ENCODE peak calls at places on chromosomes 13 and 19, in four cellular contexts. I is dorsolateral prefrontal cortex, Y is AG04450, E is thoracic aorta. Z is an unnamed sample.

GRCh38 chr19:7507884-7508283 is 8.0 kb upstream of the ZNF358 start:
- DNase-seq in E (peak), I (peak), Y (peak), Z (peak)

GRCh38 chr13:50224534-50224933 is 209.3 kb downstream of the KCNRG start:
- DNase-seq in Y (no peak), I (no peak), E (no peak), Z (no peak)

GRCh38 chr19:43700368-43701015 is 15.4 kb upstream of the IRGC start:
- DNase-seq in I (peak), E (no peak), Y (peak), Z (peak)

GRCh38 chr19:13023666-13024065 is 28.4 kb downstream of the NFIX start:
- DNase-seq in E (no peak), I (no peak), Y (no peak), Z (no peak)

GRCh38 chr19:27966390-27966816 is 1246.5 kb downstream of the UQCRFS1 start:
- DNase-seq in I (no peak), Y (no peak), E (no peak), Z (no peak)

GRCh38 chr19:3528080-3528479 is 10.9 kb upstream of the TEKTIP1 start:
- DNase-seq in Y (no peak), E (no peak), I (no peak), Z (no peak)

GRCh38 chr13:42211704-42212103 is 60.2 kb upstream of the AKAP11 start:
- DNase-seq in E (no peak), I (no peak), Y (no peak), Z (no peak)

GRCh38 chr13:94061316-94061715 is 418.2 kb downstream of the DCT start:
- DNase-seq in I (no peak), Y (peak), E (no peak), Z (no peak)

GRCh38 chr13:25192489-25192888 is 20.4 kb upstream of the AMER2 start:
- DNase-seq in E (no peak), Y (no peak), I (no peak), Z (no peak)

GRCh38 chr13:44189085-44189484 is 184.5 kb upstream of the SERP2 start:
- DNase-seq in E (no peak), Y (no peak), I (no peak), Z (no peak)

GRCh38 chr19:38319421-38320258 is at the start of gene KCNK6:
- DNase-seq in E (no peak), I (peak), Y (no peak), Z (peak)

GRCh38 chr19:6429419-6430221 is 3.9 kb downstream of the SLC25A41 start:
- DNase-seq in I (no peak), E (no peak), Y (no peak), Z (no peak)

GRCh38 chr13:112227031-112227430 is 149.1 kb upstream of the SPACA7 start:
- DNase-seq in Y (no peak), I (no peak), E (no peak), Z (no peak)

GRCh38 chr19:3374369-3375112 is 8.2 kb downstream of the NFIC start:
- DNase-seq in I (no peak), Y (no peak), E (no peak), Z (peak)

GRCh38 chr13:79673993-79674377 is 193.0 kb downstream of the NDFIP2 start:
- DNase-seq in E (no peak), Y (no peak), I (no peak), Z (no peak)

GRCh38 chr19:33900817-33901216 is 104.1 kb downstream of the KCTD15 start:
- DNase-seq in I (no peak), E (no peak), Y (no peak), Z (no peak)

GRCh38 chr13:92122454-92122853 is 724.0 kb downstream of the GPC5 start:
- DNase-seq in I (no peak), E (no peak), Y (no peak), Z (no peak)

GRCh38 chr13:20721454-20722357 is 18.2 kb downstream of the IL17D start:
- DNase-seq in E (no peak), I (no peak), Y (peak), Z (peak)

GRCh38 chr13:61927648-61928047 is 512.0 kb upstream of the PCDH20 start:
- DNase-seq in I (no peak), Y (no peak), E (no peak), Z (no peak)

GRCh38 chr19:49344516-49345423 is 9.6 kb downstream of the CD37 start:
- DNase-seq in Y (no peak), I (no peak), E (no peak), Z (no peak)

GRCh38 chr19:43774103-43774939 is 6.5 kb downstream of the KCNN4 start:
- DNase-seq in E (no peak), I (peak), Y (no peak), Z (peak)

GRCh38 chr13:66693656-66694055 is 536.5 kb downstream of the PCDH9 start:
- DNase-seq in I (no peak), Y (no peak), E (no peak), Z (no peak)

GRCh38 chr19:49684251-49684982 is 5.0 kb upstream of the ADM5 start:
- DNase-seq in I (no peak), Y (no peak), E (no peak), Z (no peak)

GRCh38 chr19:38838986-38839761 is 7.6 kb upstream of the ECH1 start:
- DNase-seq in E (no peak), I (no peak), Y (no peak), Z (no peak)

GRCh38 chr19:39277598-39277997 is 9.4 kb downstream of the IFNL2 start:
- DNase-seq in Y (no peak), E (no peak), I (no peak), Z (no peak)

GRCh38 chr13:32538234-32538620 is 368 bp downstream of the N4BP2L2 start:
- DNase-seq in E (no peak), Y (no peak), I (peak), Z (peak)

GRCh38 chr13:30551194-30551593 is 66.5 kb upstream of the USPL1 start:
- DNase-seq in E (no peak), Y (no peak), I (no peak), Z (no peak)

GRCh38 chr19:48868196-48868886 is at the start of gene PLEKHA4:
- DNase-seq in I (no peak), E (no peak), Y (no peak), Z (peak)

GRCh38 chr13:70473912-70474311 is 365.7 kb upstream of the KLHL1 start:
- DNase-seq in Y (no peak), I (no peak), E (no peak), Z (no peak)

GRCh38 chr13:100589178-100589725 is 663 bp upstream of the GGACT start:
- DNase-seq in Y (no peak), E (no peak), I (no peak), Z (no peak)

GRCh38 chr19:57438925-57439324 is 3.8 kb downstream of the ZNF749 start:
- DNase-seq in Y (no peak), E (no peak), I (no peak), Z (no peak)

GRCh38 chr13:89363144-89363543 is 1692.0 kb downstream of the SLITRK5 start:
- DNase-seq in Y (no peak), E (no peak), I (no peak), Z (no peak)

GRCh38 chr19:35013820-35014754 is 14.0 kb downstream of the GRAMD1A start:
- DNase-seq in E (no peak), I (no peak), Y (no peak), Z (no peak)

GRCh38 chr13:24127116-24127631 is 33.3 kb upstream of the SPATA13 start:
- DNase-seq in I (no peak), E (no peak), Y (no peak), Z (no peak)

GRCh38 chr13:36395280-36395679 is 37.0 kb upstream of the CCNA1 start:
- DNase-seq in E (no peak), I (no peak), Y (peak), Z (no peak)

GRCh38 chr13:78910147-78910546 is 251.2 kb upstream of the OBI1 start:
- DNase-seq in E (no peak), I (no peak), Y (no peak), Z (no peak)

GRCh38 chr13:31476266-31476665 is 263.1 kb upstream of the RXFP2 start:
- DNase-seq in E (no peak), Y (peak), I (peak), Z (no peak)

GRCh38 chr19:47157455-47158321 is 27.1 kb downstream of the SAE1 start:
- DNase-seq in E (peak), I (no peak), Y (peak), Z (peak)

GRCh38 chr13:80454245-80454644 is 113.3 kb upstream of the SPRY2 start:
- DNase-seq in E (no peak), Y (no peak), I (no peak), Z (no peak)

DNA sequence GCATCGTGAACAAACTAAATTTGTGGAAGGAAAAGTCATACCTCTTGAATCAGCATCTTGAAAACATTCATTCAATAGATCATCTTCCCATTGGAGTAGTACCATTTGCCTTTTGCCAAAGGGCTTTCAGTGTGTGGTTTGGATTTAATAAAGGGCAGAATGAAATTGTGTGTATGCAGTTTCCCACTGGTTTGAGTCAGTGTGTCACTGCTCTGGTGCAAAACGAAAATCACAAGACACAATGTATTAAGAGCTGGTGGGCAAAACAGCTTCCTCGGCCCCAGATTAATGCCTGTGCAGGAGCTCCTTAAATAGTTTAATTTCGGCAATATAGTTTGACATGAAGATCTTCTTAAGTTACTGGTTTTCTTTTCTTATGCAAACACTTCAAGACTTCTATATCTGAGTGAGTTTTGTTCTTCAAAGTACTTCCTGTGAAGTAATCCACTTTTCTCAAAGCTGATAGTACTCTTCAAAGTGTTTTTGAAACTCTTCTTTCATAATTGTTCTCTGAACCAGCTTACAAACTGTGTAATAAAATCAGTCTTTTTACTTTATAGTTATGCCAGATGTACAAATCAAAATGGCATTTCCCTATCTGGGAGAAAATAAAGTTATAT is 32.1 kb downstream of the RASL11A start:
- DNase-seq in Y (no peak), I (no peak), E (no peak), Z (no peak)
- H3K27ac ChIP-seq in Y (no peak), I (no peak), E (no peak), Z (no peak)

GRCh38 chr19:19670070-19670551 is 1.5 kb downstream of the ZNF101 start:
- DNase-seq in E (no peak), Y (no peak), I (no peak), Z (no peak)
- H3K4me3 ChIP-seq in E (peak), Y (no peak), I (peak), Z (peak)

DNA sequence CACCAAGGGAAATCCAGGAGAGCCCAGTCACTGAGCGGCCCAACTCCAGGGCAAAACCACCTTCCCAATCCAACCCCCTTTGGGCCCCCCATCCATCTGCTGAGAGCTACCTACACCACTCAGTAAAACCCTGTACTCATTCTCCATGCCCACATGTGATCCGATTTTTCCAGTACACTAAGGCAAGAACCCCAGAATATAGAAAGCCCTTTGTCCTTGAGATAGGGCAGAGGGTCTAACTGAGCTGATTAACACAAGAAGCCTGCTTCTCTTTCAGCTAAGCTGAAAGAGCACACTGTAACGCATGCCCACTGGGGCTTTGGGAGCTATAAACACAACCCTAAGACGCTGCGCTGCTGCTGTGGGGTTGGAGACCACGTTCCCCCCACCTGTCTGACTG is 36.0 kb downstream of the PBX4 start:
- DNase-seq in I (no peak), Y (no peak), E (no peak), Z (no peak)
- H3K27ac ChIP-seq in I (no peak), Y (no peak), E (no peak), Z (no peak)

GRCh38 chr19:45782162-45782623 is at the start of gene DMPK:
- DNase-seq in I (no peak), Y (no peak), E (no peak), Z (peak)
- H3K4me3 ChIP-seq in I (peak), Y (peak), E (peak), Z (peak)

GRCh38 chr19:45350477-45351058 is 10.0 kb downstream of the KLC3 start:
- DNase-seq in E (no peak), Y (no peak), I (no peak), Z (no peak)
- H3K27ac ChIP-seq in E (no peak), Y (peak), I (no peak), Z (no peak)